ENCODE peak calls at places on chromosomes 3 and 15, in seven cellular contexts. R is NCI-H1092; S is myocyte; H is SHP77; A is activated T-helper 1 cell treated with anti-CD3 and anti-CD28 coated beads, Interleukin-2, amount 50 U/mL, for 16 hours; O is activated naive CD4-positive, alpha-beta T cell treated with anti-CD3 and anti-CD28 coated beads, Interleukin-2, amount 10 ng/mL, durations not matched to agents 7 days and 5 days; M is nucleus accumbens. U is an unnamed sample.

GRCh38 chr3:108477511-108478147 is 32.8 kb downstream of the MYH15 start:
- DNase-seq in R (peak; percentile 39), S (peak; percentile 77), H (peak; percentile 50), A (peak; percentile 10), O (peak; percentile 74), M (no peak), U (peak; percentile 75)

GRCh38 chr3:168813261-168813660 is 717.5 kb upstream of the GOLIM4 start:
- DNase-seq in R (no peak), S (no peak), H (no peak), A (no peak), O (no peak), M (no peak), U (no peak)

GRCh38 chr3:160929595-160929994 is 173.6 kb downstream of the PPM1L start:
- DNase-seq in R (no peak), S (peak; percentile 29), H (peak; percentile 1), A (no peak), O (no peak), M (no peak), U (no peak)

GRCh38 chr15:28955160-28955502 is 69.4 kb downstream of the APBA2 start:
- DNase-seq in R (peak; percentile 26), S (no peak), H (peak; percentile 12), A (no peak), O (no peak), M (no peak), U (peak; percentile 42)

GRCh38 chr15:96409231-96410138 is 79.0 kb downstream of the NR2F2 start:
- DNase-seq in R (no peak), S (no peak), H (no peak), A (no peak), O (no peak), M (no peak), U (no peak)

GRCh38 chr3:188053710-188054379 is 100.1 kb upstream of the LPP start:
- DNase-seq in R (no peak), S (peak; percentile 19), H (no peak), A (no peak), O (no peak), M (no peak), U (no peak)

GRCh38 chr3:15007681-15008141 is 57.4 kb downstream of the MRPS25 start:
- DNase-seq in R (peak; percentile 1), S (peak; percentile 48), H (peak; percentile 47), A (no peak), O (no peak), M (no peak), U (no peak)

GRCh38 chr3:120931593-120931992 is 23.6 kb downstream of the STXBP5L start:
- DNase-seq in R (no peak), S (peak; percentile 3), H (no peak), A (no peak), O (no peak), M (no peak), U (no peak)

GRCh38 chr3:27632431-27633223 is 89.5 kb downstream of the EOMES start:
- DNase-seq in R (peak; percentile 35), S (peak; percentile 35), H (peak; percentile 63), A (peak; percentile 14), O (peak; percentile 55), M (no peak), U (peak; percentile 9)

GRCh38 chr3:48232734-48233133 is 8.2 kb upstream of the ZNF589 start:
- DNase-seq in R (peak; percentile 68), S (peak; percentile 71), H (peak; percentile 84), A (no peak), O (peak; percentile 73), M (peak; percentile 18), U (peak; percentile 15)

GRCh38 chr3:119794971-119795612 is 13.2 kb downstream of the NR1I2 start:
- DNase-seq in R (no peak), S (peak; percentile 57), H (no peak), A (no peak), O (no peak), M (no peak), U (no peak)

GRCh38 chr3:28916713-28917499 is 364.0 kb upstream of the RBMS3 start:
- DNase-seq in R (no peak), S (peak; percentile 88), H (peak; percentile 39), A (no peak), O (no peak), M (peak; percentile 1), U (no peak)